ENCODE peak calls at places on chromosome 10, in seven cellular contexts. H is GM12878, Q is GM12891, E is K562, Z is H1, X is SK-N-SH, U is GM12892. S is an unnamed sample.

GRCh38 chr10:111392159-111392558 is 315.3 kb downstream of the ADRA2A start:
- DNase-seq in H (no peak), Q (no peak), E (no peak), Z (no peak), X (no peak), U (no peak), S (no peak)

GRCh38 chr10:124305984-124306383 is 112.7 kb downstream of the OAT start:
- DNase-seq in H (no peak), Q (no peak), E (no peak), Z (no peak), X (no peak), U (no peak), S (no peak)

GRCh38 chr10:48600645-48601505 is 4.0 kb downstream of the ARHGAP22 start:
- DNase-seq in H (no peak), Q (no peak), E (no peak), Z (no peak), X (no peak), U (no peak), S (no peak)

GRCh38 chr10:110612073-110612472 is 32.1 kb upstream of the RBM20 start:
- DNase-seq in H (peak), Q (no peak), E (no peak), Z (no peak), X (no peak), U (no peak), S (no peak)

GRCh38 chr10:17046989-17047388 is 82.6 kb downstream of the CUBN start:
- DNase-seq in H (no peak), Q (no peak), E (no peak), Z (no peak), X (no peak), U (no peak), S (no peak)

GRCh38 chr10:123573236-123574147 is 92.7 kb upstream of the GPR26 start:
- DNase-seq in H (no peak), Q (peak), E (peak), Z (peak), X (peak), U (no peak), S (peak)

GRCh38 chr10:102455893-102456471 is 4.6 kb upstream of the C10orf95 start:
- DNase-seq in H (no peak), Q (no peak), E (no peak), Z (no peak), X (no peak), U (no peak), S (no peak)

GRCh38 chr10:124010563-124011131 is 82.8 kb downstream of the CHST15 start:
- DNase-seq in H (no peak), Q (no peak), E (peak), Z (peak), X (no peak), U (no peak), S (no peak)

GRCh38 chr10:100008708-100009282 is 952 bp downstream of the DNMBP start:
- DNase-seq in H (no peak), Q (no peak), E (no peak), Z (no peak), X (no peak), U (no peak), S (no peak)

GRCh38 chr10:3500408-3500856 is 284.6 kb downstream of the KLF6 start:
- DNase-seq in H (no peak), Q (no peak), E (no peak), Z (no peak), X (no peak), U (no peak), S (peak)

GRCh38 chr10:21724695-21725371 is 190.8 kb downstream of the MLLT10 start:
- DNase-seq in H (peak), Q (peak), E (peak), Z (no peak), X (peak), U (no peak), S (peak)

GRCh38 chr10:110530131-110530831 is 32.6 kb downstream of the DUSP5 start:
- DNase-seq in H (no peak), Q (no peak), E (no peak), Z (peak), X (peak), U (no peak), S (peak)

GRCh38 chr10:63798599-63799498 is 277.6 kb downstream of the REEP3 start:
- DNase-seq in H (no peak), Q (no peak), E (no peak), Z (no peak), X (no peak), U (no peak), S (peak)

GRCh38 chr10:31929986-31930675 is 1.5 kb upstream of the ARHGAP12 start:
- DNase-seq in H (no peak), Q (no peak), E (no peak), Z (no peak), X (no peak), U (no peak), S (no peak)

GRCh38 chr10:110758898-110759297 is 112.8 kb upstream of the PDCD4 start:
- DNase-seq in H (no peak), Q (no peak), E (no peak), Z (peak), X (no peak), U (no peak), S (no peak)

GRCh38 chr10:99393036-99393435 is 37.4 kb downstream of the GOT1 start:
- DNase-seq in H (no peak), Q (no peak), E (no peak), Z (no peak), X (no peak), U (no peak), S (no peak)

GRCh38 chr10:70704211-70704610 is 31.9 kb downstream of the ADAMTS14 start:
- DNase-seq in H (no peak), Q (no peak), E (no peak), Z (no peak), X (no peak), U (no peak), S (no peak)

GRCh38 chr10:50937230-50937907 is 51.9 kb upstream of the A1CF start:
- DNase-seq in H (no peak), Q (no peak), E (no peak), Z (no peak), X (peak), U (no peak), S (peak)

GRCh38 chr10:98433881-98434732 is 12.6 kb downstream of the HPS1 start:
- DNase-seq in H (no peak), Q (no peak), E (no peak), Z (no peak), X (no peak), U (no peak), S (no peak)

DNA sequence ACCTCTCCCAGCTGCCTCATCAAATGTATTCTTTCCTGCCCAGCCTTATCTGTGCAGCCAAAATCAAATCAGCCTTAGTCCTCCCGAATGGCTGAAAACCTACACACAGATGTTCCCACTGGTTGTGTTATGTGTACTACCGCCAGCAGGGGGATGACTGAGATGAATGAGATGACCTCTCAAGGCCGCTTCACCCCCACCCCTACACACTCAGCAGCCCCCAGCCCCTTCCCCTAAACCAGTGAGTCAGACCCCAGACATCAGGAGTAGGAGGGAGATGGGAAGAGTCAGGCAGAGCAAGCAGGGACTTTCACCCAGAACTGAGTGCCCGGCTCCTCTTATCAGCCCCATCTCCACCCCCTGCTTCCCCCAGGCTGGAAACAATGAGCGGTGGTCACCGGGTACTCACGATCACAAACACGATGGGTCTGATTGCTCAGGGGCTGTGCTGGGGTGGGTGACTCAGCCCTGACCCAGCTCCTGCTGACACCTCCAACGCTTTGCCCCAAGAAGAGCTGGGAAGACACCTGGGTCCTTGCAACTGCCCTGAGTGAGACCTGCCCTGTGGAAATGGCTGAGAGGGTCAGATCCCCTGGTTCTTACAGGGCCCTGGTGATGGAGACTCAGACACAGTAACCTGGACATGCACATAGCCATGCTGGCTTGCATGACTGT is 6.6 kb upstream of the C10orf105 start:
- DNase-seq in H (no peak), Q (no peak), E (peak), Z (no peak), X (peak), U (no peak), S (peak)
- TF ChIP-seq TAF1 in H (no peak), Q (no peak), E (no peak), Z (no peak), X (no peak), U (no peak), S (no peak)

GRCh38 chr10:35219292-35219691 is 92.6 kb downstream of the CREM start:
- DNase-seq in H (no peak), Q (no peak), E (no peak), Z (no peak), X (no peak), U (no peak), S (no peak)
- TF ChIP-seq TAF1 in H (no peak), Q (no peak), E (no peak), Z (no peak), X (no peak), U (no peak), S (no peak)

GRCh38 chr10:12826800-12827372 is 174.6 kb downstream of the CCDC3 start:
- DNase-seq in H (no peak), Q (no peak), E (no peak), Z (no peak), X (no peak), U (no peak), S (no peak)
- TF ChIP-seq TAF1 in H (no peak), Q (no peak), E (no peak), Z (no peak), X (no peak), U (no peak), S (no peak)

DNA sequence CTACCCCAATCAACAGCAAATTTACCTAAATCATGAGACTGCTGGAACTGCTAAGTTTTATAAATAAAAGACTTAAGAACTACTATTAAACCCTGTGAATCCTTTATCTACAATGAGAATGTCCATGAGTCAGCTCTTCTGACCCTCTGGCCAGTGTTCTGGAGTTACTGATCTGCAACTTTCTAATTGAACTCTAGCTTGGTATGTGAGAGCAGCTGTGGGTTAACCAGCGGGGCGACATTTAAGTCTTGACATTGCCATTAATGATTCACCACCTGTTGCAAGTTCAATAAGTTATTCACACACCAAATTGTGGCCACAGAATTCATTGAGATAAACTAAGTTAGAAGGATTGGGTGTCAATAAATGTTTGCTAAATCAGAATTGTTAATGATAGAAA is 359.7 kb downstream of the PCDH15 start:
- DNase-seq in H (no peak), Q (no peak), E (no peak), Z (no peak), X (no peak), U (no peak), S (no peak)
- TF ChIP-seq TAF1 in H (no peak), Q (no peak), E (no peak), Z (no peak), X (no peak), U (no peak), S (no peak)

GRCh38 chr10:29636178-29636577 is 1.4 kb upstream of the SVIL start:
- DNase-seq in H (peak), Q (no peak), E (no peak), Z (no peak), X (no peak), U (no peak), S (no peak)
- TF ChIP-seq TAF1 in H (no peak), Q (no peak), E (no peak), Z (no peak), X (no peak), U (no peak), S (no peak)

GRCh38 chr10:26372513-26373354 is 65.4 kb upstream of the APBB1IP start:
- DNase-seq in H (peak), Q (no peak), E (no peak), Z (no peak), X (no peak), U (no peak), S (no peak)
- TF ChIP-seq TAF1 in H (peak), Q (no peak), E (no peak), Z (no peak), X (no peak), U (no peak), S (no peak)

GRCh38 chr10:71819479-71819878 is 31.6 kb downstream of the PSAP start:
- DNase-seq in H (no peak), Q (no peak), E (no peak), Z (no peak), X (no peak), U (no peak), S (no peak)
- TF ChIP-seq TAF1 in H (no peak), Q (no peak), E (no peak), Z (no peak), X (no peak), U (no peak), S (no peak)

GRCh38 chr10:44411251-44411650 is 26.4 kb upstream of the CXCL12 start:
- DNase-seq in H (no peak), Q (no peak), E (no peak), Z (no peak), X (no peak), U (no peak), S (no peak)
- TF ChIP-seq TAF1 in H (no peak), Q (no peak), E (no peak), Z (no peak), X (no peak), U (no peak), S (no peak)

DNA sequence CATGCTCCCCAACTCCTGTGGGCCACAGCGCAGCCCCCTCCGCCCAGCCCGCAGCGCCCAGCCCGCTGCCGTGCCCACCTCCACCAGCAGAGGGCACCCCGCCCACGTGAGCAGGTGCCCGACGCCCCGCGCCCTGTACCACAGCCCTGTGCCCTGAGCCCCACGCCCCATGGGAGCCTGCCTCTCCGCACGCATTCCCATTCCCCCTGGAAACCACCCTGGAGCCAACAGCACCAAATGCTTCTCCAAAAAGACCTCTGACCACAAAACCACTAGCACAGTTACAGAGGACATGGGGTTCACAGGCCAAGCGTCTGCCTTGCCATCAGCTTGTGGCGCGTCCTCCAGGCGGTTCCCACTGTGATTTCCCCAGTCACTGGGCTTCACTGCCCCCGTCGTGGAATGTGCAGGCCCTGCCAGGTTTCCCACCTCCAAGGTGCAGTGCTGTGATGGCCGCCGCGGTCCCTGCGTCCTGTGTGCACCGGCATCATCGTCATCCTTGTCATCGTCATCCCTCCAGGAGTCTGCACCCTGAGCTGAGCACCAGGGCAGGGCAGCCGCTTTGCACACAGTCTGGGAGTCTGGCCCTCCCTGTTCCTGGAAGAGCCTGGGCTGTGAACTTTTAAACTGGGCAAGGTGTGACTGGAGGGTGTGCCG is 61.7 kb downstream of the PWWP2B start:
- DNase-seq in H (no peak), Q (peak), E (peak), Z (no peak), X (peak), U (peak), S (no peak)
- TF ChIP-seq TAF1 in H (no peak), Q (no peak), E (no peak), Z (no peak), X (no peak), U (no peak), S (no peak)

GRCh38 chr10:58827381-58827780 is 314.7 kb downstream of the BICC1 start:
- DNase-seq in H (no peak), Q (no peak), E (no peak), Z (no peak), X (no peak), U (no peak), S (no peak)

GRCh38 chr10:58820386-58820785 is 307.7 kb downstream of the BICC1 start:
- DNase-seq in H (no peak), Q (no peak), E (no peak), Z (no peak), X (no peak), U (no peak), S (no peak)

GRCh38 chr10:58820862-58821559 is 308.3 kb downstream of the BICC1 start:
- DNase-seq in H (no peak), Q (no peak), E (no peak), Z (no peak), X (no peak), U (no peak), S (no peak)

GRCh38 chr10:58823983-58824382 is 311.3 kb downstream of the BICC1 start:
- DNase-seq in H (no peak), Q (no peak), E (no peak), Z (no peak), X (no peak), U (no peak), S (no peak)

DNA sequence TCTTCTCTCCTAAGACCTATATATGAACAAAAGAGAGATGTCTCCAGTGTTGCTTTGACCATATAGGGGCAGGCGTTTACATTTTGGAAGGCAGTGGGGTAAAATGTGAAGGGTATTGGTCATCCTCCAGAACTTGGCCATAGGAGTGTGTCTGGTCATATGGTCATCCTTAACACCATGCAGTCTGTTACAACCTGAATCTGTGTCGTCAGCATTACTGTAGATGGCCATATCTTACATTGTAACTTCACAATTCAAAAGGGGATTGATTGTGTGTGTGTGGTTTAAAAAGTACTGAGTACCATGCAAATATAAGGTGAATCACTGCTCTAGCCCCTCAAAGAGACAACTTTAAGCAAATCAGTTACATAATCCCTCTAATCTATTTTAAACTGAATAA is 311.7 kb downstream of the BICC1 start:
- DNase-seq in H (no peak), Q (no peak), E (no peak), Z (no peak), X (no peak), U (no peak), S (no peak)
- TF ChIP-seq TAF1 in H (no peak), Q (no peak), E (no peak), Z (no peak), X (no peak), U (no peak), S (no peak)